ENCODE peak calls at places on chromosomes 12 and 14, in six cellular contexts. Z is upper lobe of right lung, C is OCI-LY7, G is osteocyte, Q is fibroblast of lung, A is GM23338. H is an unnamed sample.
A peak's percentile ranks its signal among the peaks of the same experiment; 100 is the strongest.

GRCh38 chr12:15834575-15834974 is 45.4 kb upstream of the EPS8 start:
- DNase-seq in Z (no peak), C (no peak), G (no peak), Q (no peak), A (no peak), H (no peak)

GRCh38 chr12:102406033-102406584 is 74.3 kb downstream of the IGF1 start:
- DNase-seq in Z (no peak), C (no peak), G (no peak), Q (peak; percentile 42), A (no peak), H (no peak)

GRCh38 chr14:78022059-78022458 is 148.1 kb upstream of the NRXN3 start:
- DNase-seq in Z (peak; percentile 80), C (peak; percentile 61), G (peak; percentile 77), Q (peak; percentile 58), A (peak; percentile 90), H (peak; percentile 55)

GRCh38 chr12:66708704-66709443 is 30.0 kb upstream of the GRIP1 start:
- DNase-seq in Z (no peak), C (peak; percentile 63), G (no peak), Q (no peak), A (peak; percentile 55), H (no peak)

GRCh38 chr14:69543341-69544249 is 31.1 kb downstream of the CCDC177 start:
- DNase-seq in Z (peak; percentile 76), C (peak; percentile 8), G (no peak), Q (peak; percentile 93), A (peak; percentile 64), H (peak; percentile 87)

GRCh38 chr12:80862606-80863005 is 75.1 kb downstream of the LIN7A start:
- DNase-seq in Z (no peak), C (no peak), G (no peak), Q (peak; percentile 54), A (no peak), H (peak; percentile 28)

GRCh38 chr14:36096090-36096489 is 80.4 kb downstream of the PTCSC3 start:
- DNase-seq in Z (no peak), C (no peak), G (no peak), Q (peak; percentile 59), A (no peak), H (no peak)

GRCh38 chr14:50000215-50001145 is 107.6 kb downstream of the ARF6 start:
- DNase-seq in Z (peak; percentile 81), C (peak; percentile 93), G (peak; percentile 89), Q (peak; percentile 94), A (peak; percentile 41), H (peak; percentile 95)

GRCh38 chr12:121711925-121712461 is 559 bp upstream of the TMEM120B start:
- DNase-seq in Z (no peak), C (peak; percentile 48), G (no peak), Q (peak; percentile 31), A (peak; percentile 62), H (peak; percentile 25)

GRCh38 chr14:50573862-50574261 is 13.9 kb downstream of the ATL1 start:
- DNase-seq in Z (no peak), C (no peak), G (no peak), Q (no peak), A (no peak), H (no peak)

GRCh38 chr12:28963554-28963953 is 185.5 kb upstream of the FAR2 start:
- DNase-seq in Z (no peak), C (peak; percentile 11), G (no peak), Q (peak; percentile 45), A (peak; percentile 64), H (peak; percentile 4)

GRCh38 chr12:132466241-132467188 is 23.4 kb upstream of the FBRSL1 start:
- DNase-seq in Z (no peak), C (no peak), G (no peak), Q (no peak), A (no peak), H (no peak)

GRCh38 chr14:75162631-75163030 is 13.8 kb downstream of the TMED10 start:
- DNase-seq in Z (no peak), C (no peak), G (no peak), Q (no peak), A (peak; percentile 46), H (no peak)

GRCh38 chr14:99261916-99262787 is 9.8 kb downstream of the BCL11B start:
- DNase-seq in Z (no peak), C (no peak), G (no peak), Q (no peak), A (peak; percentile 41), H (no peak)

DNA sequence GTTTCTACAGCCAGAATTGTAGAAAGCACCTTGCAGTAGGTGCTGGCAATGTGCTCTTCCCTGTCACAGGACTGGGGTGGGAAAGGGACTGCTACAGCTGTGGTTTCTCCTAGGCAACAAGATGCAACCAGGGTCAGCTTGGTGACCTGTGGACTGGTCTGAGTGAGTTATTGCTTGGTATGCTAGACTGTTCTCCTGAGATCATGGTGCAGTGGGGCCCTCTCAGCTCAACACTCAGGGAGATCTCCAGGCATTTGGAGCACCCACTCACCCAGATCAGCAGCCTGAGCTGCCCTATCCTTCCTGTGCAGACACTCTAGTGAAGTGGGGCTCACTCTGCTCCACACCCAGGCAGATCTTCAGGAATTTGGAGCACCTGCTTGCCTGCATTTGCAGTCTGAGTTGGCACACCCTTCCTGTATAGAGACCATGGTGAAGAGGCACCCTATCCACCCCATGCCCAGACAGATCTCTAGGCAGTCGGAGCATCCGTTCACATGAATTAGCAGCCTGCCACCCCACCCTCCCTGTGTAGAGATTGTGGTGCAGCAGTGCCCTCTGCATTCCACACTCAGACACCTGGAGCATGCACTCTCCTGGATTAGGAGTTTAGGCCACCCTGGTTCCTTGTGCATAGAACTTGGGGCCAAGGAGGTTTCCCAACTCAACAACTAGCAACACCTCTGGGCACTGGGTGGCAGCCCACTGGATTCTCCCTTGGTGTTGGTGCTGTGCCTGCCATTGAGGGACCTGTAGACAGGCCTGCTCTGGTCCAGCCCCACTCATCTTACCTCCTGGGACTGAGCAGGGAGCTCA is 3.8 kb upstream of the FAM186B start:
- DNase-seq in Z (no peak), C (no peak), G (no peak), Q (no peak), A (no peak), H (no peak)
- TF ChIP-seq CTCF in Z (no peak), C (no peak), G (no peak), Q (no peak), A (no peak), H (no peak)

DNA sequence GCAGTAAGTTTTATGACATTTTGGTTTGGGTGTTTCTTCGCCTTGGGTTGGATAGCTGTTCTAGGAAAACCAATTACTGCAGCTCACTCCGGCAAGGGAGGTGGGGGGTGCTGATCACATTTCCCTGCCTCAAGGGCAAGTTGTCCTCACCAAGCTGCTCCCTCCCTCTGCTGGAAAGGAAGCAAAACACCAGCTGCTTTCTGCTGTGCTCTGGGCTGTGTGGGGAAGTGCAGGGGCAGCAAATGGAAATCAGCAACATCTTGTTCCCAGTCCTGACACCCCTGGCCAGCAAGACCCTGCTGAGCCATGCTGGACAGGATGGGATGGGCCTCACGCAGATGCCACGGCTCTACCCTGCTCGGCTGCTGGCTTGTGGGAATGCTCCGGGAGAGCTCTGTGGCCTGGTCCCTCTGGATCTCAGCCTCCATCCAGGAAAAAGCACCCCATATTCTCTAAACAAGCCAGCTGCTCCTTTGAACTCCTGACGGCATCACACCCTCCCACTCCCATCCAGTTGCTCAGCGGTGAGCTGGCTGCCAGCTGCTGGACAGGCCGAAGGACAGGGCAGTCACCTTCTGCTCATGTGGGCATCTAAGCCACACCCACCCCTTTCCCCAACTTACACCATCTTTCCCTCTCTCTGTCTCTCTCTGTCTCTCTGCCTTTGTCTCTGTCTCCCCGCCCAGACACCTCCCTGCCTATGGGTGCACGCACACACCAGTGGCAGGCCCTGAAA is 52.4 kb upstream of the EIF5 start:
- DNase-seq in Z (no peak), C (no peak), G (peak; percentile 86), Q (peak; percentile 40), A (peak; percentile 82), H (peak; percentile 60)
- TF ChIP-seq CTCF in Z (peak; percentile 30), C (no peak), G (peak; percentile 69), Q (peak; percentile 76), A (peak; percentile 37), H (peak; percentile 67)

GRCh38 chr12:49365542-49365941 is 1.7 kb upstream of the SPATS2 start:
- DNase-seq in Z (no peak), C (no peak), G (no peak), Q (peak; percentile 93), A (no peak), H (peak; percentile 83)

GRCh38 chr12:49368240-49368600 is 958 bp downstream of the SPATS2 start:
- DNase-seq in Z (no peak), C (peak; percentile 25), G (no peak), Q (no peak), A (no peak), H (no peak)

GRCh38 chr12:49364989-49365388 is 2.3 kb upstream of the SPATS2 start:
- DNase-seq in Z (no peak), C (no peak), G (no peak), Q (peak; percentile 83), A (no peak), H (peak; percentile 66)

GRCh38 chr12:49367381-49368239 is at the start of gene SPATS2:
- DNase-seq in Z (peak; percentile 97), C (no peak), G (no peak), Q (peak; percentile 25), A (peak; percentile 97), H (no peak)

GRCh38 chr12:49366652-49367380 is 446 bp upstream of the SPATS2 start:
- DNase-seq in Z (peak; percentile 94), C (peak; percentile 95), G (peak; percentile 99), Q (peak; percentile 94), A (peak; percentile 95), H (peak; percentile 92)
- TF ChIP-seq CTCF in Z (peak; percentile 30), C (peak; percentile 19), G (peak; percentile 44), Q (no peak), A (no peak), H (peak; percentile 54)

GRCh38 chr12:109910254-109910968 is 10.3 kb downstream of the TCHP start:
- DNase-seq in Z (no peak), C (no peak), G (no peak), Q (no peak), A (no peak), H (no peak)

GRCh38 chr12:109915171-109916040 is 15.3 kb downstream of the TCHP start:
- DNase-seq in Z (no peak), C (no peak), G (no peak), Q (no peak), A (no peak), H (no peak)

GRCh38 chr12:109912790-109913189 is 12.7 kb downstream of the TCHP start:
- DNase-seq in Z (no peak), C (no peak), G (no peak), Q (no peak), A (no peak), H (no peak)

GRCh38 chr12:109914461-109914860 is 14.4 kb downstream of the TCHP start:
- DNase-seq in Z (no peak), C (no peak), G (no peak), Q (no peak), A (no peak), H (no peak)

DNA sequence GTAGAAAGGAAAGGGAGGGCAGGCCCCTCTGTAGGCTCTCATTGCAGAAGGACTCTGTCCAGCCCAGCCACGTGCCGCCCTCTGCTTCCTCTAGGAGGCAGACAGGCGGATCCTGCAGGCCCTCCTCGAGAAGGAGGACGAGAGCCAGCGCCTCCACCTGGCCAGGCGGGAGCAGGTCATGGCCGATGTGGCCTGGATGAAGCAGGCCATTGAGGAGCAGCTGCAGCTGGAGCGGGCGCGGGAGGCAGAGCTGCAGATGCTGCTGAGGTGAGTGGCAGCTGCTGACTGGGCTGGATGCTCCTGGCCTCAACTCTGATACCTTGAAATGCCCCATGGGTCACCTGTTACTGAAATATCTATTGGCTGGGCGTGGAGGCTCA is 10.9 kb downstream of the TCHP start:
- DNase-seq in Z (no peak), C (peak; percentile 30), G (no peak), Q (peak; percentile 18), A (peak; percentile 93), H (peak; percentile 43)
- TF ChIP-seq CTCF in Z (no peak), C (peak; percentile 62), G (peak; percentile 39), Q (no peak), A (peak; percentile 75), H (peak; percentile 70)